ENCODE peak calls at places on chromosomes 16 and 17, in six cellular contexts. M is H1, U is HCT116, A is GM12878, Y is K562, T is HepG2. G is an unnamed sample.

GRCh38 chr16:53821957-53822625 is 118.1 kb downstream of the FTO start:
- DNase-seq in M (no peak), U (no peak), A (no peak), Y (no peak), T (peak; percentile 25), G (no peak)

GRCh38 chr17:11557727-11558452 is 40.4 kb upstream of the DNAH9 start:
- DNase-seq in M (no peak), U (no peak), A (no peak), Y (no peak), T (no peak), G (no peak)

GRCh38 chr16:55668337-55669281 is 12.8 kb downstream of the SLC6A2 start:
- DNase-seq in M (peak; percentile 5), U (no peak), A (no peak), Y (no peak), T (peak; percentile 33), G (no peak)

GRCh38 chr17:81453712-81454111 is 58.5 kb downstream of the BAHCC1 start:
- DNase-seq in M (no peak), U (no peak), A (no peak), Y (no peak), T (no peak), G (no peak)

GRCh38 chr17:80725532-80725931 is 180.9 kb downstream of the RPTOR start:
- DNase-seq in M (no peak), U (no peak), A (no peak), Y (no peak), T (no peak), G (no peak)

GRCh38 chr17:79890706-79891105 is 51.5 kb upstream of the CBX4 start:
- DNase-seq in M (no peak), U (no peak), A (no peak), Y (no peak), T (no peak), G (no peak)

GRCh38 chr17:7045492-7046126 is 1.7 kb upstream of the SLC16A11 start:
- DNase-seq in M (no peak), U (peak; percentile 67), A (peak; percentile 53), Y (no peak), T (peak; percentile 80), G (peak; percentile 39)

GRCh38 chr17:70869402-70870085 is 700.2 kb downstream of the KCNJ2 start:
- DNase-seq in M (no peak), U (no peak), A (no peak), Y (no peak), T (no peak), G (peak; percentile 64)

GRCh38 chr17:65797809-65798208 is 236.4 kb upstream of the AXIN2 start:
- DNase-seq in M (peak; percentile 7), U (no peak), A (no peak), Y (peak; percentile 22), T (peak; percentile 50), G (peak; percentile 48)

GRCh38 chr16:53209489-53209888 is 154.7 kb downstream of the CHD9 start:
- DNase-seq in M (no peak), U (no peak), A (no peak), Y (no peak), T (no peak), G (no peak)

GRCh38 chr16:87499189-87499486 is 6.3 kb upstream of the ZCCHC14 start:
- DNase-seq in M (no peak), U (no peak), A (no peak), Y (no peak), T (no peak), G (no peak)

GRCh38 chr17:34235389-34236028 is 19.6 kb upstream of the CCL2 start:
- DNase-seq in M (no peak), U (no peak), A (no peak), Y (no peak), T (no peak), G (no peak)

GRCh38 chr16:47065766-47066688 is 77.7 kb downstream of the NETO2 start:
- DNase-seq in M (no peak), U (no peak), A (no peak), Y (no peak), T (no peak), G (no peak)

GRCh38 chr17:79647456-79647915 is 36.6 kb upstream of the RBFOX3 start:
- DNase-seq in M (no peak), U (no peak), A (no peak), Y (no peak), T (no peak), G (no peak)

GRCh38 chr16:35176449-35176848 is 1717.0 kb downstream of the TP53TG3F start:
- DNase-seq in M (no peak), U (no peak), A (no peak), Y (no peak), T (no peak), G (no peak)

GRCh38 chr16:22379656-22380055 is 5.2 kb upstream of the CDR2 start:
- DNase-seq in M (no peak), U (no peak), A (no peak), Y (no peak), T (no peak), G (no peak)

GRCh38 chr16:88303890-88304819 is 78.6 kb upstream of the ZNF469 start:
- DNase-seq in M (no peak), U (no peak), A (no peak), Y (peak; percentile 35), T (peak; percentile 19), G (no peak)

GRCh38 chr17:7716901-7717755 is at the start of gene DNAH2:
- DNase-seq in M (peak; percentile 91), U (peak; percentile 89), A (no peak), Y (peak; percentile 93), T (peak; percentile 60), G (peak; percentile 83)

GRCh38 chr16:85667841-85668413 is 20.8 kb downstream of the GINS2 start:
- DNase-seq in M (no peak), U (no peak), A (no peak), Y (no peak), T (no peak), G (no peak)

GRCh38 chr17:56110463-56111138 is 42.7 kb upstream of the ANKFN1 start:
- DNase-seq in M (no peak), U (no peak), A (no peak), Y (no peak), T (no peak), G (no peak)

GRCh38 chr17:43999024-43999423 is 5.4 kb upstream of the NAGS start:
- DNase-seq in M (no peak), U (no peak), A (no peak), Y (no peak), T (no peak), G (no peak)

GRCh38 chr16:67101683-67102082 is 8.1 kb upstream of the PHAF1 start:
- DNase-seq in M (no peak), U (no peak), A (no peak), Y (no peak), T (no peak), G (no peak)

GRCh38 chr16:19636436-19637267 is 81.1 kb downstream of the VPS35L start:
- DNase-seq in M (no peak), U (no peak), A (no peak), Y (no peak), T (no peak), G (no peak)

GRCh38 chr16:67433131-67433719 is 2.3 kb downstream of the HSD11B2 start:
- DNase-seq in M (no peak), U (no peak), A (no peak), Y (no peak), T (no peak), G (no peak)

GRCh38 chr16:19609359-19609758 is 53.9 kb downstream of the VPS35L start:
- DNase-seq in M (no peak), U (no peak), A (no peak), Y (peak; percentile 34), T (no peak), G (no peak)

GRCh38 chr16:57802635-57803412 is 533 bp upstream of the KIFC3 start:
- DNase-seq in M (no peak), U (no peak), A (no peak), Y (no peak), T (peak; percentile 67), G (no peak)

GRCh38 chr17:58352018-58352842 is at the start of gene SUPT4H1:
- DNase-seq in M (peak; percentile 80), U (peak; percentile 94), A (peak; percentile 73), Y (peak; percentile 97), T (peak; percentile 94), G (peak; percentile 81)

GRCh38 chr17:17500999-17501605 is 4.9 kb upstream of the RASD1 start:
- DNase-seq in M (no peak), U (no peak), A (no peak), Y (no peak), T (no peak), G (no peak)

GRCh38 chr17:21301593-21302550 is 17.4 kb downstream of the MAP2K3 start:
- DNase-seq in M (no peak), U (no peak), A (no peak), Y (no peak), T (no peak), G (no peak)

GRCh38 chr16:74480150-74481029 is 59.1 kb upstream of the CLEC18B start:
- DNase-seq in M (no peak), U (peak; percentile 71), A (no peak), Y (peak; percentile 24), T (no peak), G (no peak)
- TF ChIP-seq ZNF274 in M (no peak), U (no peak), A (no peak), Y (no peak), T (no peak), G (no peak)

GRCh38 chr16:30924086-30924714 is 828 bp downstream of the FBXL19 start:
- DNase-seq in M (no peak), U (no peak), A (no peak), Y (peak; percentile 72), T (no peak), G (no peak)

GRCh38 chr16:30923554-30924085 is at the start of gene FBXL19:
- DNase-seq in M (no peak), U (no peak), A (no peak), Y (no peak), T (no peak), G (no peak)

GRCh38 chr16:30926333-30926811 is 3.0 kb downstream of the FBXL19 start:
- DNase-seq in M (no peak), U (no peak), A (no peak), Y (no peak), T (no peak), G (no peak)

GRCh38 chr16:30925646-30926332 is 2.4 kb downstream of the FBXL19 start:
- DNase-seq in M (no peak), U (no peak), A (no peak), Y (no peak), T (no peak), G (no peak)

GRCh38 chr16:30924797-30925645 is 1.6 kb downstream of the FBXL19 start:
- DNase-seq in M (no peak), U (no peak), A (no peak), Y (no peak), T (no peak), G (no peak)
- TF ChIP-seq ZNF274 in M (no peak), U (no peak), A (no peak), Y (no peak), T (no peak), G (no peak)

DNA sequence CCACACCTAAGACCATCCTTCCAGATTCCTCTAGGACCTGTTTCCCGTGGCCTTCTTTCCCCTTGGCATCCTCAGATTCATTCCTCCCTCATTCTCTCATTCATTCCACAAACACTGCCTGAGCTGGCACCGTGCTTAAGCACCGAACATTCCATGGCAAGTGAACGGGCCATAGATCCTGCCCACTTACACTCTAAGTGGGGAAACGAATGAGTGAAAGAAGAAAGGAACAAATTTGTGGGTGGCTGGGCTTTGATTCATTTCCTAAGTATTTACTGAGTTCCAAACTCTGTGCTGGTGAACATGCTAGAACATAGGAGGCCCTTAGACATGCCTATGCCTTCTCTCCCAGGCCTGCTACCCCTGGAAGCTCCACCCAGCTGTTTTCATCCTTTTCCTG is 30.0 kb downstream of the SRCIN1 start:
- DNase-seq in M (no peak), U (no peak), A (no peak), Y (no peak), T (no peak), G (no peak)
- TF ChIP-seq ZNF274 in M (no peak), U (no peak), A (no peak), Y (no peak), T (no peak), G (no peak)

GRCh38 chr17:1720856-1721386 is 3.6 kb upstream of the WDR81 start:
- DNase-seq in M (no peak), U (peak; percentile 61), A (no peak), Y (no peak), T (peak; percentile 51), G (no peak)
- TF ChIP-seq ZNF274 in M (no peak), U (no peak), A (no peak), Y (no peak), T (no peak), G (no peak)

G was measured in NT2/D1.